ENCODE peak calls at places on chromosomes 4 and X, in ten cellular contexts. One of them, this sample, is unnamed.

GRCh38 chr4:183240581-183241321 is 79.3 kb downstream of the CLDN22 start:
- DNase-seq in mucosa of descending colon: peak; percentile 8
- DNase-seq in fibroblast of mammary gland: no peak
- DNase-seq in fibroblast of villous mesenchyme: peak; percentile 41
- DNase-seq in breast epithelium: no peak
- DNase-seq in CD8-positive, alpha-beta T cell: no peak
- DNase-seq in heart right ventricle: no peak
- DNase-seq in astrocyte: no peak
- DNase-seq in A673: no peak
- DNase-seq in pancreas: peak; percentile 38
- DNase-seq in this sample: no peak

GRCh38 chrX:142084611-142085010 is 120.5 kb downstream of the MAGEC2 start:
- DNase-seq in mucosa of descending colon: no peak
- DNase-seq in fibroblast of mammary gland: no peak
- DNase-seq in fibroblast of villous mesenchyme: peak; percentile 37
- DNase-seq in breast epithelium: no peak
- DNase-seq in CD8-positive, alpha-beta T cell: no peak
- DNase-seq in heart right ventricle: no peak
- DNase-seq in astrocyte: no peak
- DNase-seq in A673: no peak
- DNase-seq in pancreas: no peak
- DNase-seq in this sample: no peak

GRCh38 chr4:73341454-73341853 is 62.6 kb upstream of the ALB start:
- DNase-seq in mucosa of descending colon: peak; percentile 57
- DNase-seq in fibroblast of mammary gland: peak; percentile 76
- DNase-seq in fibroblast of villous mesenchyme: peak; percentile 51
- DNase-seq in breast epithelium: no peak
- DNase-seq in CD8-positive, alpha-beta T cell: no peak
- DNase-seq in heart right ventricle: no peak
- DNase-seq in astrocyte: peak; percentile 32
- DNase-seq in A673: peak; percentile 28
- DNase-seq in pancreas: no peak
- DNase-seq in this sample: peak; percentile 50

GRCh38 chr4:46886711-46887110 is 22.3 kb downstream of the COX7B2 start:
- DNase-seq in mucosa of descending colon: no peak
- DNase-seq in fibroblast of mammary gland: peak; percentile 6
- DNase-seq in fibroblast of villous mesenchyme: peak; percentile 0
- DNase-seq in breast epithelium: no peak
- DNase-seq in CD8-positive, alpha-beta T cell: no peak
- DNase-seq in heart right ventricle: no peak
- DNase-seq in astrocyte: peak; percentile 4
- DNase-seq in A673: peak; percentile 21
- DNase-seq in pancreas: no peak
- DNase-seq in this sample: no peak

GRCh38 chr4:170849969-170850368 is 760.2 kb upstream of the AADAT start:
- DNase-seq in mucosa of descending colon: no peak
- DNase-seq in fibroblast of mammary gland: no peak
- DNase-seq in fibroblast of villous mesenchyme: no peak
- DNase-seq in breast epithelium: no peak
- DNase-seq in CD8-positive, alpha-beta T cell: no peak
- DNase-seq in heart right ventricle: no peak
- DNase-seq in astrocyte: no peak
- DNase-seq in A673: no peak
- DNase-seq in pancreas: no peak
- DNase-seq in this sample: no peak

GRCh38 chr4:133151681-133152329 is 2.7 kb downstream of the PCDH10 start:
- DNase-seq in mucosa of descending colon: no peak
- DNase-seq in fibroblast of mammary gland: no peak
- DNase-seq in fibroblast of villous mesenchyme: no peak
- DNase-seq in breast epithelium: no peak
- DNase-seq in CD8-positive, alpha-beta T cell: no peak
- DNase-seq in heart right ventricle: no peak
- DNase-seq in astrocyte: peak; percentile 48
- DNase-seq in A673: peak; percentile 62
- DNase-seq in pancreas: no peak
- DNase-seq in this sample: peak; percentile 32

GRCh38 chr4:144712775-144713174 is 66.8 kb downstream of the HHIP start:
- DNase-seq in mucosa of descending colon: no peak
- DNase-seq in fibroblast of mammary gland: peak; percentile 56
- DNase-seq in fibroblast of villous mesenchyme: peak; percentile 31
- DNase-seq in breast epithelium: no peak
- DNase-seq in CD8-positive, alpha-beta T cell: no peak
- DNase-seq in heart right ventricle: no peak
- DNase-seq in astrocyte: peak; percentile 90
- DNase-seq in A673: no peak
- DNase-seq in pancreas: no peak
- DNase-seq in this sample: peak; percentile 8

GRCh38 chrX:20538974-20539373 is 272.3 kb upstream of the RPS6KA3 start:
- DNase-seq in mucosa of descending colon: no peak
- DNase-seq in fibroblast of mammary gland: no peak
- DNase-seq in fibroblast of villous mesenchyme: no peak
- DNase-seq in breast epithelium: no peak
- DNase-seq in CD8-positive, alpha-beta T cell: no peak
- DNase-seq in heart right ventricle: no peak
- DNase-seq in astrocyte: no peak
- DNase-seq in A673: no peak
- DNase-seq in pancreas: no peak
- DNase-seq in this sample: no peak

GRCh38 chrX:69032601-69033000 is 132.7 kb downstream of the PJA1 start:
- DNase-seq in mucosa of descending colon: no peak
- DNase-seq in fibroblast of mammary gland: no peak
- DNase-seq in fibroblast of villous mesenchyme: no peak
- DNase-seq in breast epithelium: no peak
- DNase-seq in CD8-positive, alpha-beta T cell: no peak
- DNase-seq in heart right ventricle: no peak
- DNase-seq in astrocyte: no peak
- DNase-seq in A673: no peak
- DNase-seq in pancreas: no peak
- DNase-seq in this sample: no peak

GRCh38 chrX:118228041-118228440 is 111.4 kb upstream of the KLHL13 start:
- DNase-seq in mucosa of descending colon: no peak
- DNase-seq in fibroblast of mammary gland: peak; percentile 23
- DNase-seq in fibroblast of villous mesenchyme: no peak
- DNase-seq in breast epithelium: no peak
- DNase-seq in CD8-positive, alpha-beta T cell: no peak
- DNase-seq in heart right ventricle: no peak
- DNase-seq in astrocyte: peak; percentile 67
- DNase-seq in A673: no peak
- DNase-seq in pancreas: no peak
- DNase-seq in this sample: no peak

GRCh38 chrX:118221257-118221656 is 104.6 kb upstream of the KLHL13 start:
- DNase-seq in mucosa of descending colon: no peak
- DNase-seq in fibroblast of mammary gland: no peak
- DNase-seq in fibroblast of villous mesenchyme: no peak
- DNase-seq in breast epithelium: no peak
- DNase-seq in CD8-positive, alpha-beta T cell: no peak
- DNase-seq in heart right ventricle: peak; percentile 13
- DNase-seq in astrocyte: no peak
- DNase-seq in A673: peak; percentile 83
- DNase-seq in pancreas: no peak
- DNase-seq in this sample: no peak

GRCh38 chrX:118221733-118222132 is 105.1 kb upstream of the KLHL13 start:
- DNase-seq in mucosa of descending colon: no peak
- DNase-seq in fibroblast of mammary gland: peak; percentile 28
- DNase-seq in fibroblast of villous mesenchyme: peak; percentile 11
- DNase-seq in breast epithelium: no peak
- DNase-seq in CD8-positive, alpha-beta T cell: no peak
- DNase-seq in heart right ventricle: no peak
- DNase-seq in astrocyte: peak; percentile 23
- DNase-seq in A673: peak; percentile 69
- DNase-seq in pancreas: no peak
- DNase-seq in this sample: no peak

GRCh38 chrX:118228456-118228855 is 111.8 kb upstream of the KLHL13 start:
- DNase-seq in mucosa of descending colon: no peak
- DNase-seq in fibroblast of mammary gland: no peak
- DNase-seq in fibroblast of villous mesenchyme: no peak
- DNase-seq in breast epithelium: no peak
- DNase-seq in CD8-positive, alpha-beta T cell: no peak
- DNase-seq in heart right ventricle: no peak
- DNase-seq in astrocyte: no peak
- DNase-seq in A673: no peak
- DNase-seq in pancreas: no peak
- DNase-seq in this sample: no peak

GRCh38 chrX:118226060-118226428 is 109.4 kb upstream of the KLHL13 start:
- DNase-seq in mucosa of descending colon: no peak
- DNase-seq in fibroblast of mammary gland: peak; percentile 29
- DNase-seq in fibroblast of villous mesenchyme: peak; percentile 6
- DNase-seq in breast epithelium: no peak
- DNase-seq in CD8-positive, alpha-beta T cell: no peak
- DNase-seq in heart right ventricle: no peak
- DNase-seq in astrocyte: peak; percentile 14
- DNase-seq in A673: peak; percentile 57
- DNase-seq in pancreas: no peak
- DNase-seq in this sample: no peak
- TF ChIP-seq CTCF in mucosa of descending colon: peak; percentile 10
- TF ChIP-seq CTCF in fibroblast of mammary gland: peak; percentile 52
- TF ChIP-seq CTCF in fibroblast of villous mesenchyme: peak; percentile 21
- TF ChIP-seq CTCF in breast epithelium: peak; percentile 26
- TF ChIP-seq CTCF in CD8-positive, alpha-beta T cell: no peak
- TF ChIP-seq CTCF in heart right ventricle: no peak
- TF ChIP-seq CTCF in astrocyte: peak; percentile 36
- TF ChIP-seq CTCF in A673: peak; percentile 61
- TF ChIP-seq CTCF in pancreas: peak; percentile 21
- TF ChIP-seq CTCF in this sample: peak; percentile 58

DNA sequence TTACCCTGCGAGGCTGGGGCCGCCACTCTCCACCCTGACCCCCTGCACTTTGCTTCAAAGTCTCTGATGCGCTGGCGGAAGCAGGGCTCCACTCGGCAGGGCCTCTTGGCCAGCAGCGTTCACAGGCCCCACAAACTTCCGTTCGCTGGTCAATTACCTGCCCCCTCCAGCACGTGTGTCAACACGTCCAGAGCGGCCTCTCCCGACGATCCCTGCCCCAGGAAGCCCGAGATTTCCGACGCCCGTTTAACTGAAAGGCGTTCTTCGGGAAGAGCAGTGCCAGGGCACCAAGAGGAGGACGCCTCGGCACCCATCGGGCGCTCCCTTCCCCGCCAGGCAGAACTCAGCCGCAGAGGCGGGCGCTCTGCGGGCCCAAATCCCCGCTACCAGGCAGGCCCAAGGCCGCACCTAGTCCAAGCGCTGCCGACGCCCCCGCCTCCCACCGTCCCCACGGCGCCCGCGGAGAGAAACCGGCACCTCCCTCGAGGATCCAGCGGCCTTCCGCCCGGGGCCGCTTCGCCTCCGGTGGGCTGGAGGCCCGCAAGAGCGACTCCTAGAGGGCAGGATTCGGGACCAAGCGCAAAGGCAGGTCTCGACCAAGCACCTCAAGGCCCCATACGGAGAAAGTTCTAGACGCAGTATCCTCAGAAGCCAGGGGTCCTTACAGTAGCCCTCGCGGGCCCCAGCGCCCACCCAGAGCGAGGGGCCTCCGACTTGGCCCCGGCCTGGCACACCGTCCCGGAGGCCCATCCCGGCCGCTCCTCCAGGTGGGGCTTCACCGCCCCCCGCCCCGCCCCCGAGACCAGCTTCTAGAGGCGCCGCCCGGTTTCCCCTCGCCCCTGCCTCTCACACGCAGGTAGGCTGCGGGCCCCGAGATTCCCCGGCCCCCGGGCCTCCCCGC is 586 bp downstream of the BCAP31 start:
- DNase-seq in mucosa of descending colon: peak; percentile 50
- DNase-seq in fibroblast of mammary gland: peak; percentile 38
- DNase-seq in fibroblast of villous mesenchyme: peak; percentile 51
- DNase-seq in breast epithelium: no peak
- DNase-seq in CD8-positive, alpha-beta T cell: peak; percentile 47
- DNase-seq in heart right ventricle: peak; percentile 18
- DNase-seq in astrocyte: no peak
- DNase-seq in A673: peak; percentile 56
- DNase-seq in pancreas: peak; percentile 53
- DNase-seq in this sample: peak; percentile 21
- TF ChIP-seq CTCF in mucosa of descending colon: no peak
- TF ChIP-seq CTCF in fibroblast of mammary gland: peak; percentile 28
- TF ChIP-seq CTCF in fibroblast of villous mesenchyme: peak; percentile 39
- TF ChIP-seq CTCF in breast epithelium: no peak
- TF ChIP-seq CTCF in CD8-positive, alpha-beta T cell: peak; percentile 31
- TF ChIP-seq CTCF in heart right ventricle: no peak
- TF ChIP-seq CTCF in astrocyte: no peak
- TF ChIP-seq CTCF in A673: peak; percentile 44
- TF ChIP-seq CTCF in pancreas: no peak
- TF ChIP-seq CTCF in this sample: peak; percentile 66

GRCh38 chrX:106898462-106898861 is 4.7 kb downstream of the RIPPLY1 start:
- DNase-seq in mucosa of descending colon: peak; percentile 16
- DNase-seq in fibroblast of mammary gland: peak; percentile 70
- DNase-seq in fibroblast of villous mesenchyme: peak; percentile 69
- DNase-seq in breast epithelium: no peak
- DNase-seq in CD8-positive, alpha-beta T cell: no peak
- DNase-seq in heart right ventricle: no peak
- DNase-seq in astrocyte: peak; percentile 23
- DNase-seq in A673: peak; percentile 58
- DNase-seq in pancreas: no peak
- DNase-seq in this sample: peak; percentile 44
- TF ChIP-seq CTCF in mucosa of descending colon: no peak
- TF ChIP-seq CTCF in fibroblast of mammary gland: peak; percentile 44
- TF ChIP-seq CTCF in fibroblast of villous mesenchyme: peak; percentile 31
- TF ChIP-seq CTCF in breast epithelium: no peak
- TF ChIP-seq CTCF in CD8-positive, alpha-beta T cell: no peak
- TF ChIP-seq CTCF in heart right ventricle: no peak
- TF ChIP-seq CTCF in astrocyte: peak; percentile 28
- TF ChIP-seq CTCF in A673: peak; percentile 56
- TF ChIP-seq CTCF in pancreas: peak; percentile 34
- TF ChIP-seq CTCF in this sample: peak; percentile 68

GRCh38 chr4:23972805-23973204 is 83.0 kb upstream of the PPARGC1A start:
- DNase-seq in mucosa of descending colon: no peak
- DNase-seq in fibroblast of mammary gland: no peak
- DNase-seq in fibroblast of villous mesenchyme: no peak
- DNase-seq in breast epithelium: no peak
- DNase-seq in CD8-positive, alpha-beta T cell: no peak
- DNase-seq in heart right ventricle: no peak
- DNase-seq in astrocyte: no peak
- DNase-seq in A673: no peak
- DNase-seq in pancreas: no peak
- DNase-seq in this sample: no peak

GRCh38 chr4:23970193-23970850 is 80.5 kb upstream of the PPARGC1A start:
- DNase-seq in mucosa of descending colon: no peak
- DNase-seq in fibroblast of mammary gland: peak; percentile 62
- DNase-seq in fibroblast of villous mesenchyme: peak; percentile 64
- DNase-seq in breast epithelium: no peak
- DNase-seq in CD8-positive, alpha-beta T cell: no peak
- DNase-seq in heart right ventricle: no peak
- DNase-seq in astrocyte: no peak
- DNase-seq in A673: no peak
- DNase-seq in pancreas: no peak
- DNase-seq in this sample: no peak

GRCh38 chr4:23969635-23970034 is 79.8 kb upstream of the PPARGC1A start:
- DNase-seq in mucosa of descending colon: no peak
- DNase-seq in fibroblast of mammary gland: no peak
- DNase-seq in fibroblast of villous mesenchyme: peak; percentile 37
- DNase-seq in breast epithelium: no peak
- DNase-seq in CD8-positive, alpha-beta T cell: no peak
- DNase-seq in heart right ventricle: no peak
- DNase-seq in astrocyte: no peak
- DNase-seq in A673: no peak
- DNase-seq in pancreas: no peak
- DNase-seq in this sample: no peak

GRCh38 chr4:23976423-23976822 is 86.6 kb upstream of the PPARGC1A start:
- DNase-seq in mucosa of descending colon: no peak
- DNase-seq in fibroblast of mammary gland: no peak
- DNase-seq in fibroblast of villous mesenchyme: no peak
- DNase-seq in breast epithelium: no peak
- DNase-seq in CD8-positive, alpha-beta T cell: no peak
- DNase-seq in heart right ventricle: no peak
- DNase-seq in astrocyte: no peak
- DNase-seq in A673: no peak
- DNase-seq in pancreas: no peak
- DNase-seq in this sample: no peak

GRCh38 chr4:23972202-23972601 is 82.4 kb upstream of the PPARGC1A start:
- DNase-seq in mucosa of descending colon: no peak
- DNase-seq in fibroblast of mammary gland: no peak
- DNase-seq in fibroblast of villous mesenchyme: no peak
- DNase-seq in breast epithelium: no peak
- DNase-seq in CD8-positive, alpha-beta T cell: no peak
- DNase-seq in heart right ventricle: no peak
- DNase-seq in astrocyte: no peak
- DNase-seq in A673: no peak
- DNase-seq in pancreas: no peak
- DNase-seq in this sample: no peak
- TF ChIP-seq CTCF in mucosa of descending colon: no peak
- TF ChIP-seq CTCF in fibroblast of mammary gland: no peak
- TF ChIP-seq CTCF in fibroblast of villous mesenchyme: no peak
- TF ChIP-seq CTCF in breast epithelium: no peak
- TF ChIP-seq CTCF in CD8-positive, alpha-beta T cell: no peak
- TF ChIP-seq CTCF in heart right ventricle: no peak
- TF ChIP-seq CTCF in astrocyte: no peak
- TF ChIP-seq CTCF in A673: no peak
- TF ChIP-seq CTCF in pancreas: no peak
- TF ChIP-seq CTCF in this sample: no peak

This sample was measured in HFFc6.